ENCODE peak calls at places on chromosomes 11 and 22, in ten cellular contexts. N is activated naive CD8-positive, alpha-beta T cell treated with anti-CD3 and anti-CD28 coated beads for 36 hours; R is stimulated activated CD8-positive, alpha-beta memory T cell treated with anti-CD3 and anti-CD28 coated beads, Interleukin-2, amount 100 ng/mL, for 48 hours; C is Calu3; F is psoas muscle; W is NAMALWA; P is activated CD8-positive, alpha-beta memory T cell treated with anti-CD3 and anti-CD28 coated beads, Interleukin-2, amount 50 U/mL, for 48 hours; Q is hypothalamus; X is A172; T is NCI-H345. U is an unnamed sample.

GRCh38 chr11:1005913-1006312 is 30.6 kb downstream of the MUC6 start:
- DNase-seq in N (no peak), R (no peak), C (no peak), F (peak), W (peak), P (no peak), Q (no peak), X (no peak), T (peak), U (no peak)

GRCh38 chr11:8290122-8290810 is 26.6 kb upstream of the LMO1 start:
- DNase-seq in N (no peak), R (no peak), C (no peak), F (no peak), W (no peak), P (no peak), Q (no peak), X (no peak), T (peak), U (no peak)

GRCh38 chr11:35553831-35554230 is 28.4 kb upstream of the PAMR1 start:
- DNase-seq in N (no peak), R (no peak), C (no peak), F (no peak), W (no peak), P (no peak), Q (no peak), X (peak), T (no peak), U (no peak)

GRCh38 chr22:23054531-23055257 is 15.6 kb upstream of the GNAZ start:
- DNase-seq in N (no peak), R (no peak), C (no peak), F (no peak), W (peak), P (peak), Q (no peak), X (no peak), T (no peak), U (no peak)

GRCh38 chr11:116716617-116717016 is 56.2 kb downstream of the BUD13 start:
- DNase-seq in N (no peak), R (no peak), C (no peak), F (no peak), W (no peak), P (no peak), Q (no peak), X (no peak), T (no peak), U (no peak)

GRCh38 chr11:72446929-72447753 is 12.8 kb upstream of the CLPB start:
- DNase-seq in N (no peak), R (no peak), C (peak), F (no peak), W (peak), P (no peak), Q (no peak), X (peak), T (peak), U (no peak)

GRCh38 chr11:17142450-17142849 is 65.0 kb upstream of the RPS13 start:
- DNase-seq in N (no peak), R (no peak), C (no peak), F (no peak), W (no peak), P (no peak), Q (no peak), X (no peak), T (no peak), U (no peak)

GRCh38 chr11:57377098-57377497 is 3.9 kb downstream of the PRG3 start:
- DNase-seq in N (no peak), R (no peak), C (no peak), F (no peak), W (no peak), P (no peak), Q (no peak), X (no peak), T (no peak), U (no peak)

GRCh38 chr11:17828311-17828751 is 93.8 kb downstream of the KCNC1 start:
- DNase-seq in N (no peak), R (no peak), C (no peak), F (no peak), W (no peak), P (no peak), Q (no peak), X (no peak), T (no peak), U (no peak)

GRCh38 chr11:48028909-48029685 is 48.7 kb downstream of the PTPRJ start:
- DNase-seq in N (no peak), R (no peak), C (no peak), F (peak), W (no peak), P (no peak), Q (no peak), X (no peak), T (no peak), U (no peak)

GRCh38 chr11:69040581-69041260 is 8.0 kb upstream of the TPCN2 start:
- DNase-seq in N (peak), R (peak), C (no peak), F (no peak), W (no peak), P (no peak), Q (no peak), X (peak), T (no peak), U (no peak)